ENCODE peak calls at places on chromosomes 7 and 10, in eight cellular contexts. Q is Panc1; B is HCT116; Y is thoracic aorta; K is CD8-positive, alpha-beta memory T cell; D is tibial artery; S is CD4-positive, CD25-positive, alpha-beta regulatory T cell; N is IMR-90. V is an unnamed sample. For H3K4me1, the result is how much of the 10 kb centered on the place peaks cover.

GRCh38 chr10:14056545-14057332 is 274.0 kb downstream of the FRMD4A start:
- DNase-seq in Q (no peak), B (no peak), Y (no peak), K (no peak), D (no peak), S (no peak), N (peak), V (no peak)

GRCh38 chr10:97590082-97590747 is 694 bp downstream of the C10orf62 start:
- DNase-seq in Q (no peak), B (no peak), Y (no peak), K (no peak), D (no peak), S (no peak), N (no peak), V (no peak)

GRCh38 chr10:80415734-80416281 is 7.5 kb downstream of the PRXL2A start:
- DNase-seq in Q (no peak), B (no peak), Y (no peak), K (no peak), D (no peak), S (no peak), N (no peak), V (no peak)

GRCh38 chr10:114208351-114208750 is 29.2 kb downstream of the TDRD1 start:
- DNase-seq in Q (no peak), B (no peak), Y (no peak), K (no peak), D (no peak), S (no peak), N (no peak), V (peak)

GRCh38 chr7:91168766-91169518 is 95.3 kb upstream of the FZD1 start:
- DNase-seq in Q (no peak), B (no peak), Y (no peak), K (no peak), D (no peak), S (no peak), N (peak), V (no peak)

GRCh38 chr7:130917669-130918128 is 183.7 kb upstream of the KLF14 start:
- DNase-seq in Q (no peak), B (no peak), Y (no peak), K (no peak), D (no peak), S (no peak), N (peak), V (no peak)

GRCh38 chr7:52540041-52540440 is 495.4 kb upstream of the POM121L12 start:
- DNase-seq in Q (no peak), B (no peak), Y (no peak), K (no peak), D (no peak), S (no peak), N (no peak), V (no peak)

GRCh38 chr7:114530074-114530611 is 115.5 kb downstream of the FOXP2 start:
- DNase-seq in Q (no peak), B (no peak), Y (no peak), K (no peak), D (no peak), S (no peak), N (peak), V (no peak)

GRCh38 chr10:87866575-87866974 is 3.1 kb downstream of the PTEN start:
- DNase-seq in Q (no peak), B (no peak), Y (no peak), K (no peak), D (no peak), S (no peak), N (no peak), V (no peak)

GRCh38 chr10:125441151-125441550 is 241.8 kb downstream of the TEX36 start:
- DNase-seq in Q (no peak), B (no peak), Y (no peak), K (no peak), D (no peak), S (no peak), N (peak), V (no peak)

GRCh38 chr10:75176736-75177135 is 33.9 kb upstream of the VDAC2 start:
- DNase-seq in Q (no peak), B (no peak), Y (no peak), K (no peak), D (no peak), S (no peak), N (no peak), V (no peak)

GRCh38 chr10:53754851-53755250 is 982.3 kb upstream of the MBL2 start:
- DNase-seq in Q (no peak), B (no peak), Y (no peak), K (no peak), D (no peak), S (no peak), N (no peak), V (no peak)

GRCh38 chr7:1225462-1226154 is 7.1 kb upstream of the UNCX start:
- DNase-seq in Q (no peak), B (no peak), Y (no peak), K (peak), D (no peak), S (no peak), N (no peak), V (no peak)

GRCh38 chr10:78932861-78933260 is 135.9 kb upstream of the ZMIZ1 start:
- DNase-seq in Q (no peak), B (no peak), Y (no peak), K (no peak), D (no peak), S (no peak), N (no peak), V (no peak)

GRCh38 chr10:28738200-28738599 is 60.9 kb downstream of the BAMBI start:
- DNase-seq in Q (no peak), B (peak), Y (no peak), K (no peak), D (no peak), S (no peak), N (no peak), V (no peak)

GRCh38 chr10:28733647-28734046 is 56.3 kb downstream of the BAMBI start:
- DNase-seq in Q (no peak), B (no peak), Y (no peak), K (no peak), D (no peak), S (no peak), N (no peak), V (no peak)

GRCh38 chr10:28733245-28733644 is 55.9 kb downstream of the BAMBI start:
- DNase-seq in Q (no peak), B (no peak), Y (no peak), K (no peak), D (no peak), S (no peak), N (no peak), V (no peak)

GRCh38 chr10:28737096-28737495 is 59.8 kb downstream of the BAMBI start:
- DNase-seq in Q (no peak), B (no peak), Y (no peak), K (no peak), D (no peak), S (no peak), N (no peak), V (no peak)

DNA sequence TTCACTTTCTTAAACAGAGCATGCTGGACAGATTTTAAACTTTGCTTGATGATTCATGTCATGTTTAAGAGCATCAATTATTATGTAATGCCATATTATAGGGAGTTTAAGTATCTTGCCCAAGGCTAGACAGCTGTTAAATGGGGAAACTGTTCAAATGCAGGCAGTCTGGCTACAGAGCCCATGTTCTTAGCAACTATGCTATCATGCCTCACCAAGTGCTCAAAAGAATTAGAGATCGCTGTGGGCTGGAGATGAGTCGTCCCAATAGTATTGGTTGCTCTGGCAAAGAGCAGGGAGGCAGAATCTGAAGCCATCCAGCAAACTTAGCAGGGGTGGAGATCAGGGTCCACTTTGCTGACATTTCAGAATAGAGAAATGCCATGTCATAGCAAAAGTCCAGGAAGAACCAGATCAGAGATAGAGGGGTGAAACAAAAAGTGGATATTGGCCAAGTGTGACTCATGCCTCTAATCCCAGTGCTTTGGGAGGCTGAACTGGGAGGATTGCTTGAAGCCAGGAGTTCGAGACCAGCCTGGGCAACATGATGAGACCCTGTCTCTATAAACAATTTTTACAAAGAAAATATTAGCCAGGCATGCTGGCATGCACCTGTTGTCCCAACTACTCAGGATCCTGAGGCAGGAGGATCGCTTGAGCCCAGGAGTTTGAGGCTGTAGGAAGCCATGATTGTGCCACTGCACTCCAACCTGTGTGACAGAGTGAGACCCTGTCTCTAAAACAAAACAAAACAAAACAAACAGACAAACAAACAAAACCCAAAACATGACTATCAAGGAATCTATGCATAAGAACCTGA is 57.8 kb downstream of the BAMBI start:
- DNase-seq in Q (no peak), B (peak), Y (peak), K (no peak), D (no peak), S (no peak), N (peak), V (no peak)
- H3K27ac ChIP-seq in Q (no peak), B (no peak), Y (no peak), K (no peak), D (no peak), S (no peak), N (peak), V (no peak)

GRCh38 chr7:102834999-102835398 is 77.8 kb upstream of the LRRC17 start:
- DNase-seq in Q (peak), B (peak), Y (no peak), K (no peak), D (no peak), S (no peak), N (peak), V (no peak)
- H3K4me3 ChIP-seq in Q (no peak), B (no peak), Y (no peak), K (no peak), D (no peak), S (no peak), N (no peak), V (no peak)

GRCh38 chr10:103657061-103657591 is 163.6 kb downstream of the NEURL1 start:
- DNase-seq in Q (no peak), B (no peak), Y (no peak), K (no peak), D (no peak), S (no peak), N (no peak), V (no peak)

GRCh38 chr10:103653581-103654020 is 160.1 kb downstream of the NEURL1 start:
- DNase-seq in Q (no peak), B (no peak), Y (no peak), K (no peak), D (no peak), S (no peak), N (no peak), V (no peak)

GRCh38 chr10:103651783-103652476 is 158.4 kb downstream of the NEURL1 start:
- DNase-seq in Q (no peak), B (no peak), Y (no peak), K (no peak), D (no peak), S (no peak), N (no peak), V (no peak)

GRCh38 chr10:103652599-103653281 is 159.2 kb downstream of the NEURL1 start:
- DNase-seq in Q (no peak), B (no peak), Y (no peak), K (no peak), D (peak), S (no peak), N (no peak), V (no peak)

DNA sequence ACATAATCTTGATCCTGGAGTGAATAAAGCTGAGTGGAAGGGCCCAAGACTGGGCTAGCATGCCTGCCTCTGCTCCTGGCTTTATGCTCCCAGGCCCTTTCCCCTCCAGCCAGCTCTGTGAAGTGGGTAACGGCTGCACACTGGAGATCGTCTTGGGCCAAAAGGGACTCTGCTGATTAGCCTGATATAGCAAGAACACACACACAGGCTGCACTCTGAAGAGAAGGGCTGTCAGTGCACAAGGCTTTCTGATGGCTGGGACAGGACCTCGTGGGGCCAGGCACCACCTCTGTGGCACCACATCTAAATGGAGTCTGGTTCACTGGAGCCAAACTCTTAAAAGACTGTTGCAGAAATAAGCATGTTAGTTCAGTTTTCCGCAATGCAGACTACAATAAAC is 161.4 kb downstream of the NEURL1 start:
- DNase-seq in Q (no peak), B (no peak), Y (no peak), K (no peak), D (no peak), S (no peak), N (no peak), V (no peak)
- H3K4me1 ChIP-seq in Q (under half), B (under half), Y (half or more), K (under half), D (half or more), S (under half), N (under half), V (under half)

DNA sequence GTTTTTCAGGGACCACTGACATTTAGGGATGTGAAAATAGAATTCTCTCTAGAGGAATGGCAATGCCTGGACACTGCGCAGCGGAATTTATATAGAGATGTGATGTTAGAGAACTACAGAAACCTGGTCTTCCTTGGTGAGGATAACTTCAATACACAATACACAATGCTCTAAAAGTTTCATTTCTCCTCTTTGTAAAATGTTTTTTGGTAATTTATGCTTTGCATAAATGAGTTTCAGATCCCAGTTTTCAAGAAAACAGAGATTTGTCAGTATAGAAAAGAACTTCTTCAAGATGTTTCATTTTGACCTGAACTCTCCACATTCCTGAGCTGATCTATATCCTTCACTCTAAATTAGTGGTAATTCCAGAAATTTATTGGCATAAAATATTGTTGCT is 14.2 kb downstream of the ZNF92 start:
- DNase-seq in Q (no peak), B (no peak), Y (no peak), K (no peak), D (no peak), S (no peak), N (no peak), V (no peak)
- H3K27ac ChIP-seq in Q (no peak), B (no peak), Y (no peak), K (no peak), D (no peak), S (no peak), N (no peak), V (no peak)

DNA sequence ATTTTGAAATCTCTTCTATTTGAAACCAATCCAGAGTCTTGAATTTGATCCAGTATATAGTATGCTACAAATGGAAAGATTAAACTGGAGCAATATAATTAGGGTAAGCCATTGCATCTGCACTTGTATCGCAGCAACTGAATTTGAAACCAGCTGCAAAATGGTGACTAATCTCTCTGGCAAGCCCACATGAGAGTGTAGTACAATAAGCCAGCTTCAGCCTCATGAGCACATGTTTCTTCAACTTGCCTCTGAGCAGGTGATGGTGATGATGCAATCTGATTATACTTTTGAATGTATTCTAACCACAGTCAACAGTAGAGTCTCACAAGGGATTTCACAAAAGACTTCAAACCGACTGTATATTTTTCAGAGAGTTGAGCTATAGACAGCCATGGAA is 828 bp upstream of the RPA3 start:
- DNase-seq in Q (peak), B (peak), Y (no peak), K (peak), D (no peak), S (no peak), N (peak), V (no peak)
- H3K4me3 ChIP-seq in Q (no peak), B (no peak), Y (no peak), K (no peak), D (no peak), S (no peak), N (no peak), V (no peak)

GRCh38 chr7:142280263-142280662 is 22.4 kb upstream of the PRSS58 start:
- DNase-seq in Q (no peak), B (no peak), Y (no peak), K (no peak), D (no peak), S (no peak), N (no peak), V (no peak)
- H3K4me1 ChIP-seq in Q (under half), B (under half), Y (under half), K (under half), D (under half), S (under half), N (under half), V (under half)

GRCh38 chr10:72736176-72736795 is 44.3 kb downstream of the MCU start:
- DNase-seq in Q (no peak), B (no peak), Y (no peak), K (no peak), D (no peak), S (no peak), N (peak), V (no peak)

GRCh38 chr10:72733989-72734388 is 42.0 kb downstream of the MCU start:
- DNase-seq in Q (no peak), B (no peak), Y (no peak), K (no peak), D (no peak), S (no peak), N (no peak), V (no peak)

GRCh38 chr10:72738476-72738875 is 46.5 kb downstream of the MCU start:
- DNase-seq in Q (no peak), B (no peak), Y (no peak), K (no peak), D (no peak), S (no peak), N (no peak), V (no peak)

GRCh38 chr10:72735288-72735926 is 43.5 kb downstream of the MCU start:
- DNase-seq in Q (no peak), B (no peak), Y (no peak), K (no peak), D (no peak), S (no peak), N (no peak), V (no peak)

GRCh38 chr10:72736881-72737280 is 44.9 kb downstream of the MCU start:
- DNase-seq in Q (no peak), B (no peak), Y (no peak), K (no peak), D (no peak), S (no peak), N (peak), V (no peak)
- H3K27ac ChIP-seq in Q (no peak), B (no peak), Y (peak), K (no peak), D (peak), S (no peak), N (peak), V (no peak)

V was measured in iPS DF 6.9.